ENCODE peak calls at places on chromosome 1, in seven cellular contexts. V is naive thymus-derived CD4-positive, alpha-beta T cell; W is stimulated activated effector memory CD8-positive, alpha-beta T cell treated with anti-CD3 and anti-CD28 coated beads, Interleukin-12 subunit alpha, Interleukin-12 subunit beta, amount 100 ng/mL, for 72 hours; L is NCI-H524; Z is nucleus accumbens; P is GM04504; X is NCI-H1105. I is an unnamed sample.

GRCh38 chr1:58763214-58763613 is 20.6 kb downstream of the JUN start:
- DNase-seq in V (no peak), W (no peak), L (no peak), Z (no peak), P (no peak), X (no peak), I (no peak)

GRCh38 chr1:160058087-160058486 is 11.9 kb downstream of the KCNJ10 start:
- DNase-seq in V (no peak), W (no peak), L (no peak), Z (no peak), P (no peak), X (no peak), I (no peak)

GRCh38 chr1:161139765-161140164 is 7.3 kb upstream of the DEDD start:
- DNase-seq in V (no peak), W (no peak), L (no peak), Z (no peak), P (no peak), X (peak; percentile 32), I (no peak)

GRCh38 chr1:53891021-53891420 is 1.4 kb upstream of the YIPF1 start:
- DNase-seq in V (no peak), W (no peak), L (no peak), Z (no peak), P (no peak), X (no peak), I (no peak)

GRCh38 chr1:7042322-7043231 is 257.3 kb downstream of the CAMTA1 start:
- DNase-seq in V (no peak), W (no peak), L (peak; percentile 12), Z (peak; percentile 65), P (peak; percentile 9), X (peak; percentile 43), I (no peak)

GRCh38 chr1:36115200-36115669 is 9.8 kb downstream of the COL8A2 start:
- DNase-seq in V (no peak), W (no peak), L (no peak), Z (no peak), P (peak; percentile 84), X (no peak), I (no peak)

GRCh38 chr1:181089777-181090505 is 1.4 kb downstream of the IER5 start:
- DNase-seq in V (peak; percentile 53), W (peak; percentile 61), L (peak; percentile 58), Z (peak; percentile 38), P (no peak), X (peak; percentile 64), I (no peak)

GRCh38 chr1:43348809-43349593 is 9.8 kb upstream of the CDC20 start:
- DNase-seq in V (peak; percentile 44), W (peak; percentile 47), L (peak; percentile 60), Z (peak; percentile 77), P (no peak), X (peak; percentile 97), I (no peak)

GRCh38 chr1:234208351-234208750 is 164.9 kb upstream of the COA6 start:
- DNase-seq in V (no peak), W (no peak), L (no peak), Z (no peak), P (no peak), X (no peak), I (no peak)

GRCh38 chr1:58033311-58033710 is 513.2 kb downstream of the OMA1 start:
- DNase-seq in V (no peak), W (no peak), L (no peak), Z (no peak), P (no peak), X (no peak), I (no peak)

GRCh38 chr1:77900687-77901293 is 12.4 kb downstream of the NEXN start:
- DNase-seq in V (no peak), W (no peak), L (peak; percentile 22), Z (no peak), P (peak; percentile 17), X (peak; percentile 23), I (peak; percentile 6)